ENCODE peak calls at places on chromosomes 3 and 15, in eight cellular contexts. W is nephron progenitor cell; V is CD8-positive, alpha-beta T cell; E is astrocyte of the spinal cord; Y is DND-41; R is H9; Q is stomach; S is retinal pigment epithelial cell. M is an unnamed sample.

GRCh38 chr3:142216321-142216720 is 9.1 kb downstream of the GK5 start:
- DNase-seq in W (no peak), V (no peak), E (no peak), Y (no peak), R (peak; percentile 31), Q (no peak), S (no peak), M (no peak)

GRCh38 chr15:79071901-79072300 is 18.7 kb downstream of the RASGRF1 start:
- DNase-seq in W (no peak), V (no peak), E (no peak), Y (no peak), R (no peak), Q (no peak), S (no peak), M (no peak)

GRCh38 chr3:152413244-152413643 is 144.5 kb downstream of the MBNL1 start:
- DNase-seq in W (no peak), V (no peak), E (no peak), Y (no peak), R (no peak), Q (no peak), S (no peak), M (no peak)

GRCh38 chr3:23271876-23272741 is 69.0 kb downstream of the UBE2E2 start:
- DNase-seq in W (no peak), V (no peak), E (no peak), Y (no peak), R (no peak), Q (no peak), S (no peak), M (no peak)

GRCh38 chr15:39682366-39682765 is 100.3 kb downstream of the FSIP1 start:
- DNase-seq in W (no peak), V (no peak), E (peak; percentile 27), Y (no peak), R (no peak), Q (no peak), S (no peak), M (no peak)

GRCh38 chr15:55344206-55344605 is 25.2 kb downstream of the PIGB start:
- DNase-seq in W (no peak), V (no peak), E (no peak), Y (no peak), R (peak; percentile 50), Q (no peak), S (no peak), M (no peak)

GRCh38 chr3:37443363-37444035 is 269.1 kb upstream of the LRRFIP2 start:
- DNase-seq in W (no peak), V (no peak), E (no peak), Y (no peak), R (no peak), Q (no peak), S (no peak), M (no peak)

GRCh38 chr3:77945320-77945719 is 905.4 kb downstream of the ROBO2 start:
- DNase-seq in W (no peak), V (no peak), E (no peak), Y (no peak), R (no peak), Q (no peak), S (no peak), M (no peak)

GRCh38 chr15:64443747-64444621 is 16.4 kb upstream of the ZNF609 start:
- DNase-seq in W (no peak), V (no peak), E (peak; percentile 92), Y (no peak), R (no peak), Q (no peak), S (peak; percentile 89), M (no peak)

GRCh38 chr3:184175981-184176376 is 1.3 kb downstream of the AP2M1 start:
- DNase-seq in W (no peak), V (no peak), E (no peak), Y (no peak), R (no peak), Q (no peak), S (no peak), M (no peak)

GRCh38 chr3:78322780-78323179 is 1282.9 kb downstream of the ROBO2 start:
- DNase-seq in W (no peak), V (no peak), E (no peak), Y (no peak), R (no peak), Q (no peak), S (no peak), M (no peak)

DNA sequence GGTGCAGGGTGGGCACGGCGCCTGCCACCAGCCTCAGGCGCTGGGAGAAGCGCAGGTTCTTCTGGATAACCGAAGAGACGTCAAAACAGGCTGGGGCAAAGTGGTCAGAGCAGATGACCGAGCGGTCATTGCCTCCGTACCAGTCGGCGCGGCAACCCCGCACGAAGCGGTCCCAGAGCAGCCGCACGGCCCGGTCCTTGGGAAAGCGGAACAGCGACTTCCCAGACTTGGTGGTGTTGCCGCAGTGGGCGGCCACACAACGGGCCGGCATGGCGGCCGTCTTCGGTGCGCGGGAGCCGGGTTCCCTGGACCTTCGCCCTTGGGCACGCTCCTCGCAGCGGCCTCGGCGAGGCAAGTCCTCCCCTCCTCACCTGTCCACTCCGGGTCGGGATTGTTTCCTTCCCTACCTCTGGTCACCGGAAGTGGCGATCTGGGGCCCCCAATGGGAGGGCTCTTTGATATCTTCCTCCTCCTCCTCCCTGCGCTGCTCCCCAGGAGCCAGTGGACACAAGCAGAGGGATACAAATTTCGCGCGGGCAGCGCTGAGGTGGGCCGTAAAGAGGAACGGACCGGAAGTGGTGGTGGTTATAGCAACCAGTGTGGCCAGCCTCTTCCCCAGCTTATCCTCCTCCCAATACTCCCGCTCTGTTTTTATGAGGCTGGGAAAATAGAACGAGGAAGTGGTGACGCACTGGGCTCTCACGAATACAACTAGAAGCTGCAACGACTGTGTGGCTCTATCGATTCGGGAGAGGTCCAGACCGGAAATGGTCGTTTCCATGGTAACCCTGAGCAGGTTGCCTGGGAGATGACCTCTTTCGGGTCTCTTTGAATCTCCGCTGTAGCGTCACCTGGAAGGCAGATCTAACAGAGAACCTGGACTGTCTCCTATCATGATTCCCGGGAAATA is at the start of the genes LRRC49 and THAP10:
- DNase-seq in W (peak; percentile 80), V (peak; percentile 11), E (peak; percentile 96), Y (no peak), R (peak; percentile 95), Q (peak; percentile 82), S (peak; percentile 69), M (peak; percentile 85)
- TF ChIP-seq CTCF in W (no peak), V (no peak), E (no peak), Y (no peak), R (no peak), Q (no peak), S (no peak), M (no peak)

DNA sequence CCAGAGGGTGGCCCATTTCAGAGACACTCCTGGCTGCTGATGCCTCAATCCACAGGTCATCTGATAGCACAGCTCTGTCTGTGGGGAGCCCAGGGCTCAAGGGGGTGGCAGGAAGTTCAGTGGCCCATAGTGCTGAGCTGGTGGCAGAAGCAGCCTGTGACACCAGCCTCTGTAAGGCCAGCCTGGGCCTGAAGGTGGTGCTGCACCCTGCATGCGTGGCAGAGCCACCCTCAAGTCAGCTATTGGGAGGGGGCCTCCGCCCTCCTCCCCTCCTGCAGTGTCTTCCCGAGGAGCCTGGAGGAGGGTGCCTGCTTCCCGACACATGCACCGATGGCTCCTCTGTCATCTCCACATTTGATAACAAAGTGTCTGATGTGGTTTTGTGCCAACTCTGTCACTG is 3.0 kb downstream of the PLA1A start:
- DNase-seq in W (peak; percentile 16), V (no peak), E (no peak), Y (peak; percentile 9), R (peak; percentile 82), Q (no peak), S (no peak), M (peak; percentile 39)
- TF ChIP-seq CTCF in W (peak; percentile 38), V (no peak), E (peak; percentile 32), Y (peak; percentile 45), R (peak; percentile 79), Q (no peak), S (peak; percentile 49), M (no peak)

GRCh38 chr3:99114565-99115291 is 213.2 kb upstream of the DCBLD2 start:
- DNase-seq in W (peak; percentile 24), V (no peak), E (peak; percentile 61), Y (no peak), R (peak; percentile 69), Q (no peak), S (no peak), M (no peak)
- TF ChIP-seq CTCF in W (peak; percentile 66), V (no peak), E (peak; percentile 93), Y (peak; percentile 37), R (peak; percentile 82), Q (no peak), S (peak; percentile 91), M (no peak)

GRCh38 chr3:111130827-111131226 is 59.2 kb downstream of the NECTIN3 start:
- DNase-seq in W (no peak), V (no peak), E (no peak), Y (no peak), R (no peak), Q (no peak), S (no peak), M (no peak)

GRCh38 chr3:111128884-111129283 is 57.3 kb downstream of the NECTIN3 start:
- DNase-seq in W (no peak), V (no peak), E (peak; percentile 43), Y (no peak), R (no peak), Q (no peak), S (no peak), M (no peak)

GRCh38 chr3:111134302-111134701 is 62.7 kb downstream of the NECTIN3 start:
- DNase-seq in W (no peak), V (no peak), E (no peak), Y (no peak), R (no peak), Q (no peak), S (no peak), M (no peak)
- TF ChIP-seq CTCF in W (no peak), V (no peak), E (no peak), Y (no peak), R (no peak), Q (no peak), S (no peak), M (no peak)

GRCh38 chr3:48648188-48648850 is 13.1 kb upstream of the SLC26A6 start:
- DNase-seq in W (no peak), V (no peak), E (no peak), Y (no peak), R (no peak), Q (no peak), S (no peak), M (no peak)

GRCh38 chr3:48651763-48652162 is 10.9 kb downstream of the CELSR3 start:
- DNase-seq in W (no peak), V (no peak), E (no peak), Y (no peak), R (no peak), Q (no peak), S (no peak), M (no peak)

GRCh38 chr3:48644898-48645760 is 9.9 kb upstream of the SLC26A6 start:
- DNase-seq in W (no peak), V (no peak), E (no peak), Y (no peak), R (no peak), Q (no peak), S (no peak), M (no peak)

GRCh38 chr3:48650723-48651122 is 12.0 kb downstream of the CELSR3 start:
- DNase-seq in W (no peak), V (no peak), E (no peak), Y (no peak), R (no peak), Q (no peak), S (no peak), M (no peak)

GRCh38 chr3:48647714-48648113 is 12.5 kb upstream of the SLC26A6 start:
- DNase-seq in W (no peak), V (no peak), E (no peak), Y (no peak), R (no peak), Q (no peak), S (no peak), M (no peak)
- TF ChIP-seq CTCF in W (no peak), V (no peak), E (no peak), Y (no peak), R (no peak), Q (no peak), S (no peak), M (no peak)

M was measured in glutamatergic neuron.